ENCODE peak calls at places on chromosomes 6 and 20, in four cellular contexts. Q, J, E and W are unnamed samples. For H3K4me1, the result is how much of the 10 kb centered on the place peaks cover.

GRCh38 chr20:24816431-24816830 is 132.6 kb upstream of the CST7 start:
- DNase-seq in Q (no peak), J (no peak), E (peak), W (no peak)

GRCh38 chr20:24379116-24379927 is 90.1 kb upstream of the SYNDIG1 start:
- DNase-seq in Q (no peak), J (no peak), E (no peak), W (peak)

GRCh38 chr20:47544852-47545251 is 43.2 kb downstream of the NCOA3 start:
- DNase-seq in Q (no peak), J (no peak), E (no peak), W (no peak)

GRCh38 chr6:120873125-120873865 is 461.0 kb downstream of the TBC1D32 start:
- DNase-seq in Q (no peak), J (no peak), E (peak), W (peak)

GRCh38 chr20:44071526-44072111 is 115.4 kb downstream of the JPH2 start:
- DNase-seq in Q (no peak), J (no peak), E (no peak), W (peak)

GRCh38 chr6:71164890-71165289 is 123.7 kb upstream of the OGFRL1 start:
- DNase-seq in Q (no peak), J (no peak), E (no peak), W (no peak)

GRCh38 chr20:48288930-48289507 is 503.7 kb upstream of the SULF2 start:
- DNase-seq in Q (no peak), J (no peak), E (no peak), W (no peak)

GRCh38 chr20:21053002-21053762 is 53.0 kb downstream of the LINC00237 start:
- DNase-seq in Q (no peak), J (peak), E (no peak), W (no peak)

GRCh38 chr6:116387374-116387773 is 16.6 kb downstream of the DSE start:
- DNase-seq in Q (no peak), J (no peak), E (no peak), W (peak)

GRCh38 chr6:110690916-110691315 is 124.4 kb downstream of the CDK19 start:
- DNase-seq in Q (no peak), J (no peak), E (no peak), W (no peak)
- H3K4me1 ChIP-seq in Q (under half), J (under half), E (under half), W (under half)

GRCh38 chr6:31838968-31839367 is 11.4 kb downstream of the HSPA1B start:
- DNase-seq in Q (no peak), J (no peak), E (no peak), W (no peak)
- H3K4me3 ChIP-seq in Q (peak), J (no peak), E (no peak), W (no peak)

GRCh38 chr6:107803957-107804356 is 20.2 kb downstream of the SCML4 start:
- DNase-seq in Q (no peak), J (no peak), E (no peak), W (no peak)
- TF ChIP-seq CTCF in Q (no peak), J (no peak), E (no peak), W (no peak)

GRCh38 chr20:35766843-35767242 is 5.0 kb upstream of the PHF20 start:
- DNase-seq in Q (no peak), J (no peak), E (no peak), W (no peak)
- H3K4me1 ChIP-seq in Q (under half), J (under half), E (half or more), W (under half)

GRCh38 chr6:154410619-154411044 is 54.0 kb upstream of the IPCEF1 start:
- DNase-seq in Q (no peak), J (no peak), E (no peak), W (peak)
- H3K4me3 ChIP-seq in Q (no peak), J (no peak), E (no peak), W (no peak)

DNA sequence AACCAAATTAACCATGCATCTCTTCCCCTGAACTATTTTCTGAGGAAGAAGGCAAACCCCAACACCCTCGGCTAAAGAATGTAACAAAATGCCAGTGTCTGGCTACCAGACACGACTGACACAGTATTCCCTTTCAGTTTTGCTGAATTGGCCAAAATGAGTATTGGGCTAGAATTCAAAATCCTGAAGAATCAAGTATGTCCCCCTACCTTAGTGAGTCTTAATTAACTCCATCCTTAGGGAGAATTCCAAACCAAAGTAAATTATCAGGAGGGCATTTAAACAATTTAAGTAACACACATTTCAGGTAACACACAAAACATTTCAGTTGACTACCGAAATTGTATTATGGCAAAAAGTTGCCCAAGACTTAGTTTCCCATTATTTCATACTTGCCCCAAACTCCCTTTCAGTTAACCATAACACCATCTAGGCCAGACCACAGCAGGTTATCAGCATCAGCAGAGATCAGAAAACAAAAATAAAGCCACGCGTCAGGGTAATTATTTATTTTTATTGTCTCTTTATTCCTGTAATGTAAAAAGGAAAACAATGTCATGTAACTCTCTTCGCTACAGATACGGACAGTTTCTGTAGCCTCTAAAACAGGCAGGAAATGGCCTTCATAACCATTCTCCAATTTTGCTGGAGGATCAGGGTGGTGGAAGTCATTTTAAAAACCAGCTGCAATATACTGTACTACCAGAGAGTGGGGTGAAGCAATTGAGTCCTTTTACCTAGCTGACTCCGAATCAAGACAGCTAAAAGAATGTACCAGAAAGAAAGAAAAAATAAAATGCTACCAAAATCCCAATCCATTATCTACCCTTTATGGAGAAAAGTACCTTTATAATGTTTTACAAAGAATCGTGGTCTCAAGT is 1.9 kb downstream of the SNX5 start:
- DNase-seq in Q (peak), J (no peak), E (no peak), W (no peak)
- TF ChIP-seq CTCF in Q (peak), J (peak), E (peak), W (peak)

GRCh38 chr6:42781811-42782688 is at the start of gene BICRAL:
- DNase-seq in Q (peak), J (peak), E (peak), W (peak)
- H3K4me1 ChIP-seq in Q (half or more), J (under half), E (half or more), W (under half)

DNA sequence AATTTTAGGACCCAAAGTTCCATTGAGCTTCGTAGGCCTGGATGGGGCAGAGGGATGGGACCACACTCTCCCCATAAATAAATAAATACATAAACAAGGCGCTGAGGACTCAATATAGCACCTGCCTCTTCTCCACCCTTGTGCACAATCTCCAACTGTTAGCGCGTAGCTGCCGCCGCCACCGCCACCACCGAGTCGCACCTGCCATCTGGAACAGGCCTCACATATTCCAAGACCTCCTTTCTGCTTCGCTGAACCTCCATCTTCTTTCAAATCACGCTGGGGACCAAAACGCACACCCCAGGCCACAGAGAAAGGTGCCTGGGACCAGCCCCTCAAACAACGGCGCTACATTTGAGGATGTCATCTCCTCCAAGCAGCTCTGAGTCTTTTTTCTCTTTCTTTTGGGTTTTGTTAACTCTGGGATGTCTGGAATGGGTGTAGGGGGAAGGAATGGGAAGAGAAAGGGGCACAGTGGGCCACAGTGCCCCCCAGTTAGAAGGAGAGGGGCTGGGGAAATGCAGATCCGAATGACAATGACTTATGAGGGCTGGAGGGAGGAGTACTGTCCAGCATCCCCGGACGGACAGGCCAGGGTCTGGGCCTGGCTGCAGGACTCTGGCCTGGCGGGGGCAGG is 49.7 kb downstream of the NOL4L start:
- DNase-seq in Q (peak), J (peak), E (no peak), W (no peak)
- H3K4me3 ChIP-seq in Q (peak), J (peak), E (peak), W (no peak)

GRCh38 chr20:40486297-40486696 is 202.7 kb downstream of the MAFB start:
- DNase-seq in Q (no peak), J (no peak), E (no peak), W (no peak)

GRCh38 chr20:40481743-40482458 is 207.1 kb downstream of the MAFB start:
- DNase-seq in Q (no peak), J (no peak), E (no peak), W (no peak)

GRCh38 chr20:40477805-40478204 is 211.2 kb downstream of the MAFB start:
- DNase-seq in Q (no peak), J (no peak), E (no peak), W (peak)

GRCh38 chr20:40481337-40481736 is 207.7 kb downstream of the MAFB start:
- DNase-seq in Q (no peak), J (no peak), E (no peak), W (no peak)
- TF ChIP-seq CTCF in Q (no peak), J (no peak), E (no peak), W (no peak)